ENCODE peak calls at places on chromosomes 11 and 22, in seven cellular contexts. One of them, this sample, is unnamed.

GRCh38 chr11:118109231-118109630 is 22.5 kb upstream of the SMIM35 start:
- DNase-seq in uterus: no peak
- DNase-seq in GM12878: no peak
- DNase-seq in IMR-90: peak; percentile 4
- DNase-seq in A549: no peak
- DNase-seq in mesenchymal stem cell: no peak
- DNase-seq in body of pancreas: no peak
- DNase-seq in this sample: no peak

GRCh38 chr22:46113910-46114517 is 36.3 kb upstream of the PPARA start:
- DNase-seq in A549: no peak
- DNase-seq in mesenchymal stem cell: no peak
- DNase-seq in GM12878: no peak
- DNase-seq in uterus: peak; percentile 62
- DNase-seq in body of pancreas: no peak
- DNase-seq in IMR-90: no peak
- DNase-seq in this sample: no peak

GRCh38 chr11:67303132-67303988 is at the start of gene SSH3:
- DNase-seq in uterus: peak; percentile 64
- DNase-seq in A549: peak; percentile 74
- DNase-seq in body of pancreas: peak; percentile 83
- DNase-seq in GM12878: no peak
- DNase-seq in IMR-90: peak; percentile 34
- DNase-seq in mesenchymal stem cell: peak; percentile 65
- DNase-seq in this sample: peak; percentile 94

GRCh38 chr11:128911239-128911638 is 20.1 kb downstream of the KCNJ5 start:
- DNase-seq in A549: no peak
- DNase-seq in IMR-90: no peak
- DNase-seq in GM12878: no peak
- DNase-seq in mesenchymal stem cell: no peak
- DNase-seq in uterus: no peak
- DNase-seq in body of pancreas: no peak
- DNase-seq in this sample: no peak

GRCh38 chr22:32587449-32587848 is 112.8 kb downstream of the FBXO7 start:
- DNase-seq in IMR-90: no peak
- DNase-seq in mesenchymal stem cell: no peak
- DNase-seq in body of pancreas: peak; percentile 14
- DNase-seq in uterus: peak; percentile 91
- DNase-seq in A549: peak; percentile 26
- DNase-seq in GM12878: no peak
- DNase-seq in this sample: peak; percentile 4

GRCh38 chr11:10993640-10994039 is 135.8 kb upstream of the ZBED5 start:
- DNase-seq in A549: no peak
- DNase-seq in uterus: no peak
- DNase-seq in GM12878: no peak
- DNase-seq in mesenchymal stem cell: no peak
- DNase-seq in IMR-90: no peak
- DNase-seq in body of pancreas: no peak
- DNase-seq in this sample: no peak

GRCh38 chr11:59899532-59899931 is 20.9 kb downstream of the OOSP3 start:
- DNase-seq in mesenchymal stem cell: peak; percentile 47
- DNase-seq in GM12878: no peak
- DNase-seq in uterus: no peak
- DNase-seq in IMR-90: no peak
- DNase-seq in body of pancreas: no peak
- DNase-seq in A549: peak; percentile 21
- DNase-seq in this sample: no peak

GRCh38 chr11:122214080-122214479 is 98.1 kb upstream of the BLID start:
- DNase-seq in uterus: no peak
- DNase-seq in GM12878: no peak
- DNase-seq in IMR-90: no peak
- DNase-seq in body of pancreas: no peak
- DNase-seq in A549: no peak
- DNase-seq in mesenchymal stem cell: no peak
- DNase-seq in this sample: no peak

GRCh38 chr22:23910496-23911190 is 16.5 kb downstream of the MIF start:
- DNase-seq in uterus: no peak
- DNase-seq in IMR-90: no peak
- DNase-seq in mesenchymal stem cell: no peak
- DNase-seq in GM12878: no peak
- DNase-seq in body of pancreas: peak; percentile 7
- DNase-seq in A549: no peak
- DNase-seq in this sample: no peak

GRCh38 chr11:91608662-91609061 is 616.0 kb upstream of the FAT3 start:
- DNase-seq in IMR-90: no peak
- DNase-seq in body of pancreas: no peak
- DNase-seq in mesenchymal stem cell: no peak
- DNase-seq in GM12878: no peak
- DNase-seq in uterus: no peak
- DNase-seq in A549: peak; percentile 59
- DNase-seq in this sample: no peak

GRCh38 chr11:101336155-101336554 is 206.5 kb upstream of the PGR start:
- DNase-seq in IMR-90: no peak
- DNase-seq in A549: no peak
- DNase-seq in uterus: no peak
- DNase-seq in mesenchymal stem cell: no peak
- DNase-seq in GM12878: no peak
- DNase-seq in body of pancreas: no peak
- DNase-seq in this sample: no peak

GRCh38 chr11:33941637-33942160 is 49.8 kb upstream of the LMO2 start:
- DNase-seq in GM12878: peak; percentile 33
- DNase-seq in mesenchymal stem cell: peak; percentile 51
- DNase-seq in IMR-90: no peak
- DNase-seq in uterus: no peak
- DNase-seq in body of pancreas: no peak
- DNase-seq in A549: no peak
- DNase-seq in this sample: no peak

GRCh38 chr11:3111919-3112690 is 53.0 kb downstream of the OSBPL5 start:
- DNase-seq in body of pancreas: no peak
- DNase-seq in GM12878: no peak
- DNase-seq in A549: no peak
- DNase-seq in uterus: no peak
- DNase-seq in mesenchymal stem cell: peak; percentile 85
- DNase-seq in IMR-90: peak; percentile 38
- DNase-seq in this sample: no peak

GRCh38 chr11:14583252-14584105 is 60.1 kb upstream of the PDE3B start:
- DNase-seq in IMR-90: no peak
- DNase-seq in A549: no peak
- DNase-seq in GM12878: no peak
- DNase-seq in uterus: no peak
- DNase-seq in body of pancreas: peak; percentile 25
- DNase-seq in mesenchymal stem cell: no peak
- DNase-seq in this sample: peak; percentile 84

GRCh38 chr11:12687740-12688139 is 13.5 kb downstream of the TEAD1 start:
- DNase-seq in body of pancreas: peak; percentile 35
- DNase-seq in mesenchymal stem cell: no peak
- DNase-seq in uterus: no peak
- DNase-seq in A549: no peak
- DNase-seq in IMR-90: no peak
- DNase-seq in GM12878: no peak
- DNase-seq in this sample: no peak

GRCh38 chr11:77411717-77412441 is 62.0 kb downstream of the PAK1 start:
- DNase-seq in body of pancreas: peak; percentile 81
- DNase-seq in mesenchymal stem cell: peak; percentile 89
- DNase-seq in A549: peak; percentile 83
- DNase-seq in uterus: peak; percentile 87
- DNase-seq in GM12878: peak; percentile 40
- DNase-seq in IMR-90: peak; percentile 82
- DNase-seq in this sample: peak; percentile 92

GRCh38 chr22:38104084-38104483 is 6.4 kb downstream of the BAIAP2L2 start:
- DNase-seq in mesenchymal stem cell: peak; percentile 34
- DNase-seq in GM12878: no peak
- DNase-seq in body of pancreas: no peak
- DNase-seq in IMR-90: peak; percentile 11
- DNase-seq in A549: peak; percentile 50
- DNase-seq in uterus: no peak
- DNase-seq in this sample: no peak

GRCh38 chr11:43392713-43393112 is 34.0 kb downstream of the TTC17 start:
- DNase-seq in GM12878: no peak
- DNase-seq in IMR-90: no peak
- DNase-seq in A549: no peak
- DNase-seq in uterus: no peak
- DNase-seq in body of pancreas: no peak
- DNase-seq in mesenchymal stem cell: no peak
- DNase-seq in this sample: no peak

GRCh38 chr22:49967333-49968241 is 7.0 kb downstream of the PIM3 start:
- DNase-seq in uterus: peak; percentile 53
- DNase-seq in A549: no peak
- DNase-seq in GM12878: no peak
- DNase-seq in body of pancreas: peak; percentile 75
- DNase-seq in IMR-90: no peak
- DNase-seq in mesenchymal stem cell: peak; percentile 42
- DNase-seq in this sample: no peak

GRCh38 chr11:63869686-63870085 is 30.8 kb downstream of the MARK2 start:
- DNase-seq in GM12878: no peak
- DNase-seq in uterus: no peak
- DNase-seq in IMR-90: no peak
- DNase-seq in A549: no peak
- DNase-seq in mesenchymal stem cell: no peak
- DNase-seq in body of pancreas: no peak
- DNase-seq in this sample: peak; percentile 47

GRCh38 chr11:13429836-13430235 is 33.2 kb downstream of the BTBD10 start:
- DNase-seq in A549: no peak
- DNase-seq in body of pancreas: no peak
- DNase-seq in uterus: no peak
- DNase-seq in IMR-90: no peak
- DNase-seq in mesenchymal stem cell: no peak
- DNase-seq in GM12878: no peak
- DNase-seq in this sample: no peak

GRCh38 chr22:31870890-31871289 is 73.4 kb upstream of the YWHAH start:
- DNase-seq in uterus: no peak
- DNase-seq in IMR-90: peak; percentile 83
- DNase-seq in body of pancreas: no peak
- DNase-seq in GM12878: no peak
- DNase-seq in mesenchymal stem cell: peak; percentile 97
- DNase-seq in A549: peak; percentile 74
- DNase-seq in this sample: no peak

GRCh38 chr11:119676461-119677020 is 52.5 kb downstream of the NECTIN1 start:
- DNase-seq in GM12878: no peak
- DNase-seq in body of pancreas: no peak
- DNase-seq in uterus: no peak
- DNase-seq in IMR-90: peak; percentile 57
- DNase-seq in mesenchymal stem cell: peak; percentile 55
- DNase-seq in A549: no peak
- DNase-seq in this sample: no peak

GRCh38 chr22:17842386-17842785 is 68.1 kb upstream of the BID start:
- DNase-seq in GM12878: no peak
- DNase-seq in mesenchymal stem cell: no peak
- DNase-seq in A549: no peak
- DNase-seq in body of pancreas: no peak
- DNase-seq in IMR-90: no peak
- DNase-seq in uterus: peak; percentile 66
- DNase-seq in this sample: peak; percentile 83

GRCh38 chr22:17845790-17846189 is 71.5 kb upstream of the BID start:
- DNase-seq in IMR-90: no peak
- DNase-seq in uterus: peak; percentile 71
- DNase-seq in A549: no peak
- DNase-seq in GM12878: no peak
- DNase-seq in body of pancreas: no peak
- DNase-seq in mesenchymal stem cell: no peak
- DNase-seq in this sample: no peak

GRCh38 chr22:17843189-17843588 is 68.9 kb upstream of the BID start:
- DNase-seq in body of pancreas: no peak
- DNase-seq in A549: no peak
- DNase-seq in mesenchymal stem cell: no peak
- DNase-seq in uterus: no peak
- DNase-seq in IMR-90: no peak
- DNase-seq in GM12878: no peak
- DNase-seq in this sample: no peak

GRCh38 chr22:17845340-17845739 is 71.1 kb upstream of the BID start:
- DNase-seq in uterus: no peak
- DNase-seq in A549: no peak
- DNase-seq in body of pancreas: no peak
- DNase-seq in IMR-90: no peak
- DNase-seq in mesenchymal stem cell: no peak
- DNase-seq in GM12878: no peak
- DNase-seq in this sample: no peak

DNA sequence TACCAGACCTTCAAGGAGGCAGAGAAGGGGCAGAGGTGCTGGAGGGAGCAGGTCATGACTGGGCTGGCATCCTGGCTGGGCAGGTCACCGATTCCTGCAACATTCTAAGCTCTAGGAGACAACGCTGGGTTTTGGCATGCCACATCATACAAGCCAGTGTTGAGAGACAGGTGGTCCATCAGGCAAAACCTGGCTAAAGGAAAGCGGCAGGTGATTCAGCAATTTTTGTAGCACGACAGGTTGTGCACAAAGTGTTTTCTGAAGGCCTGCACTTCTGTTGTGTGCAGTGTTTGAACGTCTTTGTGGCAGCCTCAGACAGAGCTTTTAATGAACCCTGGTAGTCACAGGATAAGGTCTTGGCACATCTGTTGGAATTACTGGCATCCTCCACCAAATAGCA is 69.9 kb upstream of the BID start:
- DNase-seq in IMR-90: no peak
- DNase-seq in GM12878: no peak
- DNase-seq in uterus: no peak
- DNase-seq in mesenchymal stem cell: no peak
- DNase-seq in A549: no peak
- DNase-seq in body of pancreas: no peak
- DNase-seq in this sample: no peak
- H3K27ac ChIP-seq in IMR-90: no peak overlapping the region
- H3K27ac ChIP-seq in GM12878: no peak overlapping the region
- H3K27ac ChIP-seq in uterus: peak overlapping the region; percentile 94
- H3K27ac ChIP-seq in mesenchymal stem cell: no peak overlapping the region
- H3K27ac ChIP-seq in A549: no peak overlapping the region
- H3K27ac ChIP-seq in body of pancreas: no peak overlapping the region
- H3K27ac ChIP-seq in this sample: no peak overlapping the region

GRCh38 chr22:40428796-40429195 is 58.4 kb downstream of the SGSM3 start:
- DNase-seq in A549: no peak
- DNase-seq in uterus: no peak
- DNase-seq in mesenchymal stem cell: no peak
- DNase-seq in GM12878: no peak
- DNase-seq in body of pancreas: no peak
- DNase-seq in IMR-90: no peak
- DNase-seq in this sample: no peak
- H3K4me1 ChIP-seq in A549: no peaks in the 10 kb centered on the region
- H3K4me1 ChIP-seq in uterus: no peaks in the 10 kb centered on the region
- H3K4me1 ChIP-seq in mesenchymal stem cell: no peaks in the 10 kb centered on the region
- H3K4me1 ChIP-seq in GM12878: peaks cover 14% of the 10 kb centered on the region
- H3K4me1 ChIP-seq in body of pancreas: peaks cover 7% of the 10 kb centered on the region
- H3K4me1 ChIP-seq in IMR-90: peaks cover 5% of the 10 kb centered on the region
- H3K4me1 ChIP-seq in this sample: no peaks in the 10 kb centered on the region

DNA sequence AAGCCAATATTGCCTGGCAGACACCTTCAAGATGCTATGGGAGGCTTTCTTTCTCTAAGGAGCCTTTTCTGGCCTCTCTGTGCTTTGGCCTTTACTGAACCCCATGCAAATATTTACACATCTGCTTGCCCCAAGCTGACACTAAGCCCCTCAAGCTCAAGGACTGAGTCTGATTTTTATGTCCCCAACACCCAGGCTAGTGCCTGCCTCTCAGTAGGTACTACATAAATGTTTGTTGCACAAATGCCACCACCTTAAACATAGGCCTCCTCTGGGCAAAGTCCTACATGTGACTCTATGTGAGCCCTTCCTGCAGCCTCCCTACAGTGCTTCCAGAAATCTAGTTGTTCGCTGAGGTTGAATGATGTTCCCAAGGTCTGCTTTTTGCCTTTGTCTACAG is 187.6 kb downstream of the DBX1 start:
- DNase-seq in body of pancreas: no peak
- DNase-seq in mesenchymal stem cell: no peak
- DNase-seq in A549: no peak
- DNase-seq in uterus: no peak
- DNase-seq in IMR-90: no peak
- DNase-seq in GM12878: no peak
- DNase-seq in this sample: no peak
- H3K27ac ChIP-seq in body of pancreas: no peak overlapping the region
- H3K27ac ChIP-seq in mesenchymal stem cell: no peak overlapping the region
- H3K27ac ChIP-seq in A549: peak overlapping the region; percentile 50
- H3K27ac ChIP-seq in uterus: no peak overlapping the region
- H3K27ac ChIP-seq in IMR-90: no peak overlapping the region
- H3K27ac ChIP-seq in GM12878: no peak overlapping the region
- H3K27ac ChIP-seq in this sample: no peak overlapping the region

GRCh38 chr22:19111584-19111983 is 10.6 kb downstream of the DGCR2 start:
- DNase-seq in GM12878: no peak
- DNase-seq in uterus: no peak
- DNase-seq in IMR-90: no peak
- DNase-seq in A549: no peak
- DNase-seq in mesenchymal stem cell: no peak
- DNase-seq in body of pancreas: no peak
- DNase-seq in this sample: no peak
- H3K4me1 ChIP-seq in GM12878: peaks cover 15% of the 10 kb centered on the region
- H3K4me1 ChIP-seq in uterus: no peaks in the 10 kb centered on the region
- H3K4me1 ChIP-seq in IMR-90: peaks cover 11% of the 10 kb centered on the region
- H3K4me1 ChIP-seq in A549: peaks cover 15% of the 10 kb centered on the region
- H3K4me1 ChIP-seq in mesenchymal stem cell: peaks cover 16% of the 10 kb centered on the region
- H3K4me1 ChIP-seq in body of pancreas: peaks cover 68% of the 10 kb centered on the region
- H3K4me1 ChIP-seq in this sample: no peaks in the 10 kb centered on the region

This sample was measured in small intestine.